ENCODE peak calls at places on chromosomes 12 and 14, in seven cellular contexts. C is suprapubic skin, B is upper lobe of right lung, W is pancreas, Z is A549, A is cardiac muscle cell, K is heart left ventricle. F is an unnamed sample.

GRCh38 chr12:46364777-46365580 is 7.6 kb downstream of the SLC38A2 start:
- DNase-seq in W (peak; percentile 72), K (no peak), Z (no peak), A (peak; percentile 88), B (no peak), C (no peak), F (no peak)

GRCh38 chr14:98120831-98121464 is 1151.0 kb downstream of the BCL11B start:
- DNase-seq in C (no peak), Z (no peak), W (no peak), B (no peak), A (no peak), K (no peak), F (no peak)

GRCh38 chr12:84697141-84697540 is 215.5 kb downstream of the SLC6A15 start:
- DNase-seq in C (no peak), A (no peak), Z (no peak), W (no peak), K (no peak), B (no peak), F (no peak)

GRCh38 chr12:104456950-104457745 is 400 bp downstream of the CHST11 start:
- DNase-seq in C (peak; percentile 68), W (peak; percentile 69), B (peak; percentile 80), Z (peak; percentile 89), A (peak; percentile 80), K (peak; percentile 79), F (peak; percentile 81)

GRCh38 chr14:48575772-48576171 is 900.4 kb upstream of the MDGA2 start:
- DNase-seq in W (no peak), C (no peak), Z (no peak), K (no peak), A (no peak), B (no peak), F (no peak)

GRCh38 chr14:52906141-52906601 is 44.7 kb downstream of the FERMT2 start:
- DNase-seq in C (no peak), Z (no peak), K (no peak), B (no peak), W (no peak), A (peak; percentile 72), F (no peak)

GRCh38 chr12:94595152-94595551 is 55.2 kb downstream of the TMCC3 start:
- DNase-seq in B (no peak), K (no peak), Z (no peak), C (no peak), W (no peak), A (no peak), F (no peak)

GRCh38 chr14:103628684-103629502 is at the start of gene KLC1:
- DNase-seq in C (peak; percentile 88), B (peak; percentile 93), Z (peak; percentile 71), W (peak; percentile 79), A (peak; percentile 76), K (peak; percentile 94), F (peak; percentile 85)

GRCh38 chr12:90048918-90049317 is 340.3 kb upstream of the ATP2B1 start:
- DNase-seq in A (no peak), B (no peak), K (no peak), W (no peak), Z (no peak), C (no peak), F (no peak)

GRCh38 chr14:23299558-23299957 is 3.1 kb downstream of the PPP1R3E start:
- DNase-seq in K (no peak), W (no peak), Z (peak; percentile 35), B (no peak), C (no peak), A (peak; percentile 67), F (no peak)

GRCh38 chr12:95181103-95181502 is 36.2 kb downstream of the FGD6 start:
- DNase-seq in K (no peak), A (no peak), B (no peak), Z (no peak), C (no peak), W (no peak), F (no peak)

GRCh38 chr12:96091833-96092232 is 56.4 kb upstream of the LTA4H start:
- DNase-seq in B (no peak), A (no peak), W (no peak), C (no peak), K (no peak), Z (no peak), F (no peak)

GRCh38 chr12:113298472-113298817 is 36.5 kb downstream of the SLC8B1 start:
- DNase-seq in Z (no peak), A (no peak), W (no peak), K (no peak), C (no peak), B (no peak), F (no peak)

GRCh38 chr14:69882915-69883314 is 3.7 kb downstream of the SMOC1 start:
- DNase-seq in B (no peak), K (no peak), Z (no peak), C (no peak), W (no peak), A (no peak), F (no peak)

GRCh38 chr12:91178139-91178561 is 4.5 kb downstream of the DCN start:
- DNase-seq in Z (no peak), C (peak; percentile 57), A (peak; percentile 73), K (no peak), W (no peak), B (no peak), F (peak; percentile 8)

GRCh38 chr12:111881712-111882111 is 39.7 kb downstream of the MAPKAPK5 start:
- DNase-seq in K (no peak), A (no peak), W (no peak), B (no peak), C (no peak), Z (no peak), F (no peak)

GRCh38 chr14:100484531-100485267 is 102.5 kb downstream of the BEGAIN start:
- DNase-seq in Z (no peak), W (no peak), C (no peak), A (no peak), K (no peak), B (no peak), F (no peak)

GRCh38 chr14:38297681-38298080 is 41.8 kb upstream of the CLEC14A start:
- DNase-seq in B (no peak), W (no peak), C (no peak), A (peak; percentile 82), K (no peak), Z (no peak), F (no peak)

GRCh38 chr14:71650187-71650586 is 282.0 kb upstream of the RGS6 start:
- DNase-seq in Z (no peak), B (no peak), C (no peak), W (no peak), K (no peak), A (no peak), F (no peak)

GRCh38 chr12:67982165-67982563 is 7.1 kb upstream of the IFNG-AS1 start:
- DNase-seq in C (no peak), Z (no peak), A (no peak), W (no peak), K (no peak), B (no peak), F (no peak)

GRCh38 chr12:132044661-132045412 is 95.1 kb downstream of the EP400 start:
- DNase-seq in A (no peak), Z (no peak), C (peak; percentile 40), K (no peak), W (no peak), B (no peak), F (no peak)

GRCh38 chr12:108580531-108580930 is 17.4 kb downstream of the TMEM119 start:
- DNase-seq in C (no peak), W (no peak), B (no peak), A (peak; percentile 39), K (no peak), Z (no peak), F (no peak)

GRCh38 chr14:42370056-42370455 is 763.4 kb downstream of the LRFN5 start:
- DNase-seq in W (no peak), C (no peak), B (no peak), A (no peak), Z (no peak), K (no peak), F (no peak)

DNA sequence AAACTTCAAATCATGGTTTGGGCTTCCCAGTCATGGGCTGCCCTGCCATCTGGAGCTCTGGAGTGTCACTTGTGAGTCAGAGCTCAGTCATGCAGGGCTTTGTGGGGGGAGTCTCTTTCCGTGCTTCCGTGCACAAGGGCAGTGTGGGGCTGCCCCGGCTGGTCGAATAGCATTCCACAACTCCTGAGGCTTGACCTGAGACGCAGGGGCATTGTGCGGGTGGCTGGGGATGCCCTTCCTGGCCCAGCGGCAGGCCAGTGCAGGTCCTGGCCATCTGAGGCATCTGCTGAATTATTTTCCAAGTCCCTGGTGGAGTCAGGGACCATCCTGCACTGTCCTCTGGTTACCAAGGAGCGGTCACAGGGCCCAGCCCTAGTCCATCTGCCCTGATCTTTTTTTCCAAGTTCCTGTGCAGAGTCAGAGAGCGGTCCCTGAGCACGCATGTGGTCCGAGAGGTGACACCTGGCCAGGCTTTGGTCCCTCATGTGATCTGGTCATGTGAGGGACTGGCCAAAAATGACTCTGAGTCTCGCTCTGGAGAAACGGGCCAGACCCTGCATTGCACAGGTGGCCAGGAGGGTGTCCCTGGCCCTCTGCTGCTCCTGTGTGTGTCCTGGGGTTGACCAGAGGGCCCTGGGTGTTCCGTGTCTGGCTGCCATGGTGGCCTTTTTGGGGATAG is 167.0 kb upstream of the ALG10B start:
- DNase-seq in W (peak; percentile 4), A (no peak), C (no peak), B (no peak), K (no peak), Z (no peak), F (no peak)
- H3K9me3 ChIP-seq in W (no peaks in the 10 kb centered on the region), A (no peaks in the 10 kb centered on the region), C (peaks cover 14% of the 10 kb centered on the region), B (no peaks in the 10 kb centered on the region), K (no peaks in the 10 kb centered on the region), Z (peaks cover 24% of the 10 kb centered on the region), F (no peaks in the 10 kb centered on the region)

GRCh38 chr14:105065280-105066228 is at the start of gene GPR132:
- DNase-seq in B (peak; percentile 73), K (peak; percentile 77), C (peak; percentile 77), A (peak; percentile 30), W (no peak), Z (no peak), F (no peak)
- H3K4me1 ChIP-seq in B (peaks cover 26% of the 10 kb centered on the region), K (peaks cover 23% of the 10 kb centered on the region), C (peaks cover 8% of the 10 kb centered on the region), A (peaks cover 13% of the 10 kb centered on the region), W (no peaks in the 10 kb centered on the region), Z (peaks cover 22% of the 10 kb centered on the region), F (no peaks in the 10 kb centered on the region)

GRCh38 chr12:110183386-110183785 is 59.2 kb downstream of the IFT81 start:
- DNase-seq in C (no peak), W (no peak), B (no peak), Z (no peak), K (no peak), A (no peak), F (no peak)
- H3K4me3 ChIP-seq in C (no peak overlapping the region), W (no peak overlapping the region), B (no peak overlapping the region), Z (no peak overlapping the region), K (no peak overlapping the region), A (no peak overlapping the region), F (no peak overlapping the region)

GRCh38 chr12:951166-951565 is 1.7 kb upstream of the RAD52 start:
- DNase-seq in Z (no peak), B (no peak), W (no peak), C (no peak), K (no peak), A (no peak), F (no peak)

GRCh38 chr12:955923-956322 is 6.4 kb upstream of the RAD52 start:
- DNase-seq in A (no peak), K (no peak), Z (no peak), C (no peak), W (no peak), B (no peak), F (no peak)

GRCh38 chr12:954736-955135 is 5.2 kb upstream of the RAD52 start:
- DNase-seq in B (no peak), A (peak; percentile 6), K (no peak), C (no peak), W (no peak), Z (no peak), F (no peak)

GRCh38 chr12:949337-950099 is at the start of gene RAD52:
- DNase-seq in B (peak; percentile 98), K (peak; percentile 99), Z (peak; percentile 82), C (peak; percentile 98), W (peak; percentile 97), A (peak; percentile 100), F (peak; percentile 96)

GRCh38 chr12:953776-954175 is 4.3 kb upstream of the RAD52 start:
- DNase-seq in C (no peak), B (no peak), K (no peak), Z (no peak), W (no peak), A (peak; percentile 62), F (no peak)
- H3K9me3 ChIP-seq in C (no peaks in the 10 kb centered on the region), B (no peaks in the 10 kb centered on the region), K (no peaks in the 10 kb centered on the region), Z (no peaks in the 10 kb centered on the region), W (no peaks in the 10 kb centered on the region), A (no peaks in the 10 kb centered on the region), F (no peaks in the 10 kb centered on the region)

F was measured in HAP-1.